ENCODE peak calls at places on chromosomes 7 and 10, in eight cellular contexts. I is iPS-NIHi11, M is spleen, U is HFFc6, T is body of pancreas, O is GM12865, B is H7, Y is CD14-positive monocyte. R is an unnamed sample.

GRCh38 chr7:137508437-137509175 is 165.1 kb upstream of the PTN start:
- DNase-seq in I (no peak), M (no peak), U (peak), T (no peak), O (no peak), B (no peak), Y (no peak), R (no peak)

GRCh38 chr7:47622946-47623640 is 41.2 kb upstream of the TNS3 start:
- DNase-seq in I (no peak), M (no peak), U (peak), T (peak), O (no peak), B (no peak), Y (no peak), R (no peak)

GRCh38 chr7:67429735-67430134 is 433.1 kb downstream of the TYW1 start:
- DNase-seq in I (no peak), M (peak), U (no peak), T (no peak), O (no peak), B (no peak), Y (no peak), R (no peak)

GRCh38 chr10:36424377-36424971 is 700.9 kb upstream of the ANKRD30A start:
- DNase-seq in I (no peak), M (no peak), U (no peak), T (no peak), O (no peak), B (no peak), Y (no peak), R (no peak)

GRCh38 chr10:84429926-84430520 is 101.6 kb downstream of the CCSER2 start:
- DNase-seq in I (peak), M (peak), U (peak), T (peak), O (peak), B (peak), Y (no peak), R (no peak)

GRCh38 chr7:70710011-70710480 is 421.9 kb upstream of the GALNT17 start:
- DNase-seq in I (no peak), M (no peak), U (no peak), T (no peak), O (peak), B (no peak), Y (no peak), R (no peak)

GRCh38 chr10:47159361-47160228 is 140.4 kb upstream of the GDF10 start:
- DNase-seq in I (no peak), M (peak), U (peak), T (no peak), O (no peak), B (no peak), Y (no peak), R (peak)

GRCh38 chr7:24582171-24582570 is 8.9 kb downstream of the PALS2 start:
- DNase-seq in I (no peak), M (no peak), U (no peak), T (no peak), O (no peak), B (no peak), Y (no peak), R (no peak)

GRCh38 chr7:90594791-90595317 is 1.3 kb upstream of the CDK14 start:
- DNase-seq in I (peak), M (no peak), U (peak), T (peak), O (no peak), B (peak), Y (no peak), R (no peak)

GRCh38 chr7:36855330-36855729 is 131.0 kb upstream of the AOAH start:
- DNase-seq in I (no peak), M (no peak), U (no peak), T (no peak), O (no peak), B (no peak), Y (no peak), R (no peak)

GRCh38 chr10:51007781-51008180 is 66.5 kb upstream of the PRKG1 start:
- DNase-seq in I (no peak), M (no peak), U (peak), T (no peak), O (no peak), B (no peak), Y (no peak), R (no peak)

GRCh38 chr10:116674901-116675423 is 54.2 kb downstream of the PNLIPRP2 start:
- DNase-seq in I (no peak), M (no peak), U (no peak), T (no peak), O (no peak), B (no peak), Y (no peak), R (peak)

R was measured in mesenteric fat pad.